ENCODE peak calls at places on chromosome 16, in five cellular contexts. One of them, this sample, is unnamed.
A peak's percentile ranks its signal among the peaks of the same experiment; 100 is the strongest.

GRCh38 chr16:78286076-78286475 is 186.6 kb downstream of the WWOX start:
- DNase-seq in GM13976: no peak
- DNase-seq in NCI-H187 treated with DMSO at 0.1 percent for 48 hours: no peak
- DNase-seq in HFF-Myc: no peak
- DNase-seq in brain microvascular endothelial cell: no peak
- DNase-seq in this sample: no peak

GRCh38 chr16:53523971-53524548 is 21.1 kb upstream of the AKTIP start:
- DNase-seq in GM13976: no peak
- DNase-seq in NCI-H187 treated with DMSO at 0.1 percent for 48 hours: no peak
- DNase-seq in HFF-Myc: no peak
- DNase-seq in brain microvascular endothelial cell: no peak
- DNase-seq in this sample: no peak

GRCh38 chr16:29896841-29897240 is 2.5 kb downstream of the SEZ6L2 start:
- DNase-seq in GM13976: no peak
- DNase-seq in NCI-H187 treated with DMSO at 0.1 percent for 48 hours: no peak
- DNase-seq in HFF-Myc: no peak
- DNase-seq in brain microvascular endothelial cell: no peak
- DNase-seq in this sample: no peak

GRCh38 chr16:87580855-87581261 is 21.4 kb upstream of the JPH3 start:
- DNase-seq in GM13976: no peak
- DNase-seq in NCI-H187 treated with DMSO at 0.1 percent for 48 hours: no peak
- DNase-seq in HFF-Myc: peak; percentile 49
- DNase-seq in brain microvascular endothelial cell: peak; percentile 78
- DNase-seq in this sample: no peak

GRCh38 chr16:7025616-7026190 is 306.9 kb upstream of the RBFOX1 start:
- DNase-seq in GM13976: peak; percentile 38
- DNase-seq in NCI-H187 treated with DMSO at 0.1 percent for 48 hours: no peak
- DNase-seq in HFF-Myc: no peak
- DNase-seq in brain microvascular endothelial cell: peak; percentile 0
- DNase-seq in this sample: peak; percentile 16

GRCh38 chr16:14111713-14112538 is 40.8 kb downstream of the MRTFB start:
- DNase-seq in GM13976: no peak
- DNase-seq in NCI-H187 treated with DMSO at 0.1 percent for 48 hours: no peak
- DNase-seq in HFF-Myc: no peak
- DNase-seq in brain microvascular endothelial cell: no peak
- DNase-seq in this sample: peak; percentile 76

GRCh38 chr16:83494459-83494858 is 313.3 kb upstream of the HSBP1 start:
- DNase-seq in GM13976: no peak
- DNase-seq in NCI-H187 treated with DMSO at 0.1 percent for 48 hours: no peak
- DNase-seq in HFF-Myc: no peak
- DNase-seq in brain microvascular endothelial cell: no peak
- DNase-seq in this sample: no peak

GRCh38 chr16:65808735-65809134 is 557.8 kb upstream of the CDH5 start:
- DNase-seq in GM13976: no peak
- DNase-seq in NCI-H187 treated with DMSO at 0.1 percent for 48 hours: no peak
- DNase-seq in HFF-Myc: no peak
- DNase-seq in brain microvascular endothelial cell: no peak
- DNase-seq in this sample: no peak

GRCh38 chr16:84552135-84552534 is 47.7 kb upstream of the MEAK7 start:
- DNase-seq in GM13976: no peak
- DNase-seq in NCI-H187 treated with DMSO at 0.1 percent for 48 hours: no peak
- DNase-seq in HFF-Myc: no peak
- DNase-seq in brain microvascular endothelial cell: no peak
- DNase-seq in this sample: no peak

GRCh38 chr16:64589836-64590235 is 532.0 kb downstream of the CDH11 start:
- DNase-seq in GM13976: no peak
- DNase-seq in NCI-H187 treated with DMSO at 0.1 percent for 48 hours: no peak
- DNase-seq in HFF-Myc: no peak
- DNase-seq in brain microvascular endothelial cell: peak; percentile 74
- DNase-seq in this sample: no peak

GRCh38 chr16:53571763-53572162 is 68.8 kb upstream of the AKTIP start:
- DNase-seq in GM13976: no peak
- DNase-seq in NCI-H187 treated with DMSO at 0.1 percent for 48 hours: no peak
- DNase-seq in HFF-Myc: no peak
- DNase-seq in brain microvascular endothelial cell: no peak
- DNase-seq in this sample: no peak

GRCh38 chr16:67006930-67007658 is 18.7 kb downstream of the CES4A start:
- DNase-seq in GM13976: no peak
- DNase-seq in NCI-H187 treated with DMSO at 0.1 percent for 48 hours: no peak
- DNase-seq in HFF-Myc: no peak
- DNase-seq in brain microvascular endothelial cell: peak; percentile 10
- DNase-seq in this sample: no peak

GRCh38 chr16:17590711-17591654 is 120.2 kb upstream of the XYLT1 start:
- DNase-seq in GM13976: no peak
- DNase-seq in NCI-H187 treated with DMSO at 0.1 percent for 48 hours: no peak
- DNase-seq in HFF-Myc: no peak
- DNase-seq in brain microvascular endothelial cell: no peak
- DNase-seq in this sample: no peak

GRCh38 chr16:71781741-71782140 is 26.9 kb downstream of the AP1G1 start:
- DNase-seq in GM13976: no peak
- DNase-seq in NCI-H187 treated with DMSO at 0.1 percent for 48 hours: no peak
- DNase-seq in HFF-Myc: no peak
- DNase-seq in brain microvascular endothelial cell: peak; percentile 6
- DNase-seq in this sample: no peak

GRCh38 chr16:30934827-30935557 is 11.6 kb downstream of the FBXL19 start:
- DNase-seq in GM13976: peak; percentile 52
- DNase-seq in NCI-H187 treated with DMSO at 0.1 percent for 48 hours: no peak
- DNase-seq in HFF-Myc: peak; percentile 37
- DNase-seq in brain microvascular endothelial cell: peak; percentile 56
- DNase-seq in this sample: no peak

GRCh38 chr16:61813339-61813738 is 222.9 kb downstream of the CDH8 start:
- DNase-seq in GM13976: no peak
- DNase-seq in NCI-H187 treated with DMSO at 0.1 percent for 48 hours: no peak
- DNase-seq in HFF-Myc: no peak
- DNase-seq in brain microvascular endothelial cell: no peak
- DNase-seq in this sample: no peak

GRCh38 chr16:71666928-71667707 is 41.1 kb downstream of the MARVELD3 start:
- DNase-seq in GM13976: no peak
- DNase-seq in NCI-H187 treated with DMSO at 0.1 percent for 48 hours: no peak
- DNase-seq in HFF-Myc: no peak
- DNase-seq in brain microvascular endothelial cell: no peak
- DNase-seq in this sample: no peak

GRCh38 chr16:12377497-12377896 is 401.0 kb downstream of the SNX29 start:
- DNase-seq in GM13976: no peak
- DNase-seq in NCI-H187 treated with DMSO at 0.1 percent for 48 hours: no peak
- DNase-seq in HFF-Myc: no peak
- DNase-seq in brain microvascular endothelial cell: no peak
- DNase-seq in this sample: no peak

GRCh38 chr16:14487579-14487978 is 142.5 kb downstream of the PARN start:
- DNase-seq in GM13976: no peak
- DNase-seq in NCI-H187 treated with DMSO at 0.1 percent for 48 hours: no peak
- DNase-seq in HFF-Myc: no peak
- DNase-seq in brain microvascular endothelial cell: no peak
- DNase-seq in this sample: no peak

GRCh38 chr16:84547539-84548058 is 43.1 kb upstream of the MEAK7 start:
- DNase-seq in GM13976: no peak
- DNase-seq in NCI-H187 treated with DMSO at 0.1 percent for 48 hours: no peak
- DNase-seq in HFF-Myc: no peak
- DNase-seq in brain microvascular endothelial cell: no peak
- DNase-seq in this sample: no peak

GRCh38 chr16:83137326-83137770 is 510.6 kb downstream of the CDH13 start:
- DNase-seq in GM13976: no peak
- DNase-seq in NCI-H187 treated with DMSO at 0.1 percent for 48 hours: no peak
- DNase-seq in HFF-Myc: peak; percentile 32
- DNase-seq in brain microvascular endothelial cell: peak; percentile 75
- DNase-seq in this sample: no peak

GRCh38 chr16:9096416-9096952 is 5.0 kb downstream of the HAPSTR1 start:
- DNase-seq in GM13976: no peak
- DNase-seq in NCI-H187 treated with DMSO at 0.1 percent for 48 hours: no peak
- DNase-seq in HFF-Myc: no peak
- DNase-seq in brain microvascular endothelial cell: no peak
- DNase-seq in this sample: no peak

GRCh38 chr16:86640265-86640843 is 62.0 kb downstream of the FOXL1 start:
- DNase-seq in GM13976: no peak
- DNase-seq in NCI-H187 treated with DMSO at 0.1 percent for 48 hours: no peak
- DNase-seq in HFF-Myc: no peak
- DNase-seq in brain microvascular endothelial cell: no peak
- DNase-seq in this sample: no peak

GRCh38 chr16:75506567-75506966 is 11.3 kb upstream of the CHST6 start:
- DNase-seq in GM13976: no peak
- DNase-seq in NCI-H187 treated with DMSO at 0.1 percent for 48 hours: no peak
- DNase-seq in HFF-Myc: no peak
- DNase-seq in brain microvascular endothelial cell: peak; percentile 87
- DNase-seq in this sample: no peak

GRCh38 chr16:81528258-81528657 is 83.7 kb downstream of the CMIP start:
- DNase-seq in GM13976: no peak
- DNase-seq in NCI-H187 treated with DMSO at 0.1 percent for 48 hours: no peak
- DNase-seq in HFF-Myc: no peak
- DNase-seq in brain microvascular endothelial cell: no peak
- DNase-seq in this sample: no peak

GRCh38 chr16:69927056-69927757 is 23.9 kb upstream of the CLEC18A start:
- DNase-seq in GM13976: peak; percentile 15
- DNase-seq in NCI-H187 treated with DMSO at 0.1 percent for 48 hours: no peak
- DNase-seq in HFF-Myc: no peak
- DNase-seq in brain microvascular endothelial cell: peak; percentile 57
- DNase-seq in this sample: no peak

GRCh38 chr16:85141491-85142128 is 29.3 kb upstream of the CIBAR2 start:
- DNase-seq in GM13976: no peak
- DNase-seq in NCI-H187 treated with DMSO at 0.1 percent for 48 hours: no peak
- DNase-seq in HFF-Myc: no peak
- DNase-seq in brain microvascular endothelial cell: no peak
- DNase-seq in this sample: no peak

GRCh38 chr16:11566398-11566797 is 20.3 kb downstream of the LITAF start:
- DNase-seq in GM13976: no peak
- DNase-seq in NCI-H187 treated with DMSO at 0.1 percent for 48 hours: no peak
- DNase-seq in HFF-Myc: no peak
- DNase-seq in brain microvascular endothelial cell: no peak
- DNase-seq in this sample: no peak

GRCh38 chr16:53207810-53208752 is 153.3 kb downstream of the CHD9 start:
- DNase-seq in GM13976: peak; percentile 78
- DNase-seq in NCI-H187 treated with DMSO at 0.1 percent for 48 hours: peak; percentile 77
- DNase-seq in HFF-Myc: peak; percentile 75
- DNase-seq in brain microvascular endothelial cell: peak; percentile 74
- DNase-seq in this sample: no peak

GRCh38 chr16:75064403-75065148 is 52.0 kb downstream of the LDHD start:
- DNase-seq in GM13976: no peak
- DNase-seq in NCI-H187 treated with DMSO at 0.1 percent for 48 hours: peak; percentile 32
- DNase-seq in HFF-Myc: no peak
- DNase-seq in brain microvascular endothelial cell: no peak
- DNase-seq in this sample: no peak

GRCh38 chr16:12440233-12440530 is 363.5 kb downstream of the CPPED1 start:
- DNase-seq in GM13976: no peak
- DNase-seq in NCI-H187 treated with DMSO at 0.1 percent for 48 hours: no peak
- DNase-seq in HFF-Myc: no peak
- DNase-seq in brain microvascular endothelial cell: no peak
- DNase-seq in this sample: no peak